ENCODE peak calls at places on chromosomes 6 and 20, in ten cellular contexts. H is activated T-cell treated with anti-CD3 and anti-CD28 coated beads for 1 hour; P is activated effector memory CD4-positive, alpha-beta T cell treated with Interleukin-2 at 50 U/mL for 16 hours; Q is HS-5; Y is kidney; M is NCI-H187 treated with DMSO at 0.1 percent for 48 hours; W is pancreas; K is KG1; V is CD8-positive, alpha-beta T cell; R is NCI-H1930. T is an unnamed sample.

GRCh38 chr6:139829557-139829956 is 455.1 kb upstream of the CITED2 start:
- DNase-seq in Q (no peak), V (no peak), K (no peak), Y (no peak), P (no peak), R (no peak), W (no peak), H (no peak), M (no peak), T (no peak)

GRCh38 chr20:51094221-51094620 is 71.3 kb upstream of the KCNG1 start:
- DNase-seq in W (no peak), V (no peak), H (no peak), P (no peak), Y (no peak), Q (no peak), M (no peak), R (no peak), K (no peak), T (no peak)

GRCh38 chr20:1345030-1345755 is 16.3 kb upstream of the SDCBP2 start:
- DNase-seq in V (no peak), Y (no peak), H (no peak), Q (no peak), K (no peak), M (no peak), P (no peak), R (no peak), W (no peak), T (no peak)

GRCh38 chr6:161027385-161027784 is 35.8 kb downstream of the MAP3K4 start:
- DNase-seq in K (no peak), Y (no peak), P (no peak), W (no peak), M (no peak), V (no peak), H (no peak), Q (no peak), R (no peak), T (no peak)

GRCh38 chr6:43770417-43771209 is 602 bp downstream of the VEGFA start:
- DNase-seq in K (peak; percentile 25), H (no peak), Q (no peak), V (no peak), M (no peak), R (peak; percentile 28), Y (peak; percentile 92), P (peak; percentile 6), W (peak; percentile 78), T (no peak)

GRCh38 chr20:63215101-63216040 is 560 bp downstream of the YTHDF1 start:
- DNase-seq in H (peak; percentile 19), M (no peak), V (no peak), W (no peak), Y (peak; percentile 87), P (peak; percentile 5), Q (no peak), K (no peak), R (no peak), T (no peak)

GRCh38 chr6:11994875-11995461 is 17.1 kb upstream of the HIVEP1 start:
- DNase-seq in V (no peak), R (no peak), W (no peak), H (no peak), K (no peak), Q (no peak), Y (no peak), M (no peak), P (no peak), T (no peak)

GRCh38 chr6:144588674-144589325 is 303.7 kb downstream of the UTRN start:
- DNase-seq in P (no peak), M (no peak), R (no peak), K (no peak), Y (no peak), V (no peak), W (no peak), H (no peak), Q (no peak), T (no peak)

GRCh38 chr6:15569035-15569995 is 93.5 kb downstream of the DTNBP1 start:
- DNase-seq in K (no peak), H (no peak), P (no peak), W (no peak), M (no peak), V (no peak), Q (no peak), R (no peak), Y (no peak), T (no peak)

GRCh38 chr6:151263967-151264366 is 24.2 kb downstream of the AKAP12 start:
- DNase-seq in Q (no peak), M (no peak), R (no peak), W (no peak), H (no peak), Y (no peak), P (no peak), V (no peak), K (no peak), T (no peak)

GRCh38 chr20:17971571-17972013 is 2.8 kb downstream of the MGME1 start:
- DNase-seq in W (no peak), R (no peak), P (no peak), V (no peak), Q (no peak), K (no peak), M (no peak), Y (no peak), H (no peak), T (no peak)

GRCh38 chr6:70421509-70421908 is 8.2 kb downstream of the FAM135A start:
- DNase-seq in V (no peak), M (no peak), H (no peak), Q (no peak), P (no peak), R (no peak), K (no peak), W (no peak), Y (no peak), T (no peak)

GRCh38 chr20:33407251-33407650 is 5.9 kb upstream of the CDK5RAP1 start:
- DNase-seq in K (no peak), V (no peak), H (no peak), W (no peak), P (no peak), M (no peak), Y (no peak), R (no peak), Q (no peak), T (no peak)

GRCh38 chr6:32189082-32189741 is 790 bp downstream of the PBX2 start:
- DNase-seq in K (no peak), R (no peak), M (no peak), V (no peak), H (no peak), Q (no peak), P (no peak), Y (peak; percentile 57), W (no peak), T (no peak)

GRCh38 chr20:25100914-25101313 is 19.0 kb upstream of the VSX1 start:
- DNase-seq in P (no peak), R (no peak), H (no peak), Y (no peak), Q (no peak), V (no peak), W (no peak), K (no peak), M (no peak), T (no peak)

GRCh38 chr20:14685179-14685578 is 347.8 kb upstream of the FLRT3 start:
- DNase-seq in Y (no peak), H (no peak), M (no peak), V (no peak), W (no peak), Q (no peak), K (no peak), P (no peak), R (no peak), T (no peak)

GRCh38 chr6:90107721-90108364 is 188.8 kb downstream of the BACH2 start:
- DNase-seq in M (no peak), Q (no peak), P (no peak), V (no peak), W (no peak), R (no peak), H (no peak), Y (no peak), K (no peak), T (no peak)

GRCh38 chr6:73509851-73510250 is 11.0 kb downstream of the EEF1A1 start:
- DNase-seq in Y (no peak), H (no peak), P (no peak), Q (no peak), W (no peak), K (no peak), R (no peak), V (no peak), M (no peak), T (no peak)

GRCh38 chr6:77456531-77457248 is 6.6 kb downstream of the HTR1B start:
- DNase-seq in M (no peak), W (no peak), Q (peak; percentile 98), R (no peak), P (no peak), V (no peak), H (no peak), K (no peak), Y (no peak), T (peak; percentile 59)

GRCh38 chr20:20695250-20695816 is 17.1 kb downstream of the RALGAPA2 start:
- DNase-seq in W (no peak), K (no peak), Q (no peak), V (no peak), R (no peak), M (no peak), H (no peak), Y (no peak), P (no peak), T (no peak)

GRCh38 chr20:17345321-17345720 is 118.5 kb downstream of the PCSK2 start:
- DNase-seq in M (no peak), Q (peak; percentile 2), Y (no peak), R (no peak), W (no peak), H (no peak), V (no peak), P (no peak), K (no peak), T (no peak)

GRCh38 chr20:23147964-23148720 is 62.0 kb upstream of the CD93 start:
- DNase-seq in H (no peak), K (peak; percentile 60), V (no peak), P (no peak), W (no peak), Y (peak; percentile 80), M (no peak), Q (peak; percentile 64), R (no peak), T (peak; percentile 76)

GRCh38 chr6:115704028-115704427 is 356.7 kb downstream of the FRK start:
- DNase-seq in P (no peak), R (no peak), V (no peak), Y (no peak), K (no peak), M (no peak), Q (no peak), H (no peak), W (no peak), T (no peak)

GRCh38 chr6:119129148-119129967 is 50.9 kb upstream of the FAM184A start:
- DNase-seq in H (no peak), M (peak; percentile 3), W (no peak), P (no peak), Y (no peak), V (no peak), Q (peak; percentile 58), R (peak; percentile 26), K (peak; percentile 78), T (peak; percentile 33)

GRCh38 chr6:27669798-27670301 is 196.9 kb upstream of the ZNF184 start:
- DNase-seq in R (no peak), K (no peak), P (no peak), M (no peak), Y (no peak), H (no peak), Q (no peak), V (no peak), W (no peak), T (no peak)

GRCh38 chr6:43943099-43943766 is 173.2 kb downstream of the VEGFA start:
- DNase-seq in Y (no peak), H (no peak), V (no peak), W (peak; percentile 7), M (no peak), P (no peak), K (no peak), Q (no peak), R (no peak), T (no peak)

GRCh38 chr6:90241229-90241873 is 55.3 kb downstream of the BACH2 start:
- DNase-seq in M (no peak), P (no peak), H (no peak), W (no peak), V (no peak), Q (no peak), Y (no peak), K (no peak), R (no peak), T (no peak)

GRCh38 chr20:6636209-6637159 is 131.0 kb upstream of the BMP2 start:
- DNase-seq in K (peak; percentile 7), H (no peak), Y (no peak), R (peak; percentile 5), M (no peak), W (peak; percentile 43), V (no peak), P (no peak), Q (peak; percentile 33), T (no peak)

T was measured in epithelial cell of proximal tubule.